ENCODE peak calls at places on chromosome 21, in seven cellular contexts. One of them, this sample, is unnamed.

GRCh38 chr21:45504021-45504515 is 38.2 kb downstream of the SLC19A1 start:
- DNase-seq in EH: no peak
- DNase-seq in GM23248: no peak
- DNase-seq in MV-4-11: no peak
- DNase-seq in cardiac fibroblast: no peak
- DNase-seq in AG10803: no peak
- DNase-seq in fibroblast of lung: no peak
- DNase-seq in this sample: no peak

GRCh38 chr21:14273736-14274538 is 58.0 kb downstream of the RBM11 start:
- DNase-seq in EH: no peak
- DNase-seq in GM23248: no peak
- DNase-seq in MV-4-11: no peak
- DNase-seq in cardiac fibroblast: no peak
- DNase-seq in AG10803: no peak
- DNase-seq in fibroblast of lung: no peak
- DNase-seq in this sample: peak

GRCh38 chr21:23160914-23161313 is 2162.7 kb downstream of the NCAM2 start:
- DNase-seq in EH: no peak
- DNase-seq in GM23248: no peak
- DNase-seq in MV-4-11: no peak
- DNase-seq in cardiac fibroblast: no peak
- DNase-seq in AG10803: no peak
- DNase-seq in fibroblast of lung: no peak
- DNase-seq in this sample: no peak

GRCh38 chr21:46109251-46110221 is 11.6 kb downstream of the COL6A2 start:
- DNase-seq in EH: no peak
- DNase-seq in GM23248: no peak
- DNase-seq in MV-4-11: no peak
- DNase-seq in cardiac fibroblast: no peak
- DNase-seq in AG10803: no peak
- DNase-seq in fibroblast of lung: no peak
- DNase-seq in this sample: no peak

GRCh38 chr21:26445440-26445839 is 127.6 kb downstream of the CYYR1 start:
- DNase-seq in EH: peak
- DNase-seq in GM23248: peak
- DNase-seq in MV-4-11: no peak
- DNase-seq in cardiac fibroblast: peak
- DNase-seq in AG10803: peak
- DNase-seq in fibroblast of lung: peak
- DNase-seq in this sample: no peak

GRCh38 chr21:44911384-44912157 is 9.1 kb downstream of the ITGB2 start:
- DNase-seq in EH: no peak
- DNase-seq in GM23248: no peak
- DNase-seq in MV-4-11: no peak
- DNase-seq in cardiac fibroblast: no peak
- DNase-seq in AG10803: no peak
- DNase-seq in fibroblast of lung: no peak
- DNase-seq in this sample: peak

GRCh38 chr21:18608226-18608625 is 204.6 kb upstream of the TMPRSS15 start:
- DNase-seq in EH: no peak
- DNase-seq in GM23248: no peak
- DNase-seq in MV-4-11: no peak
- DNase-seq in cardiac fibroblast: no peak
- DNase-seq in AG10803: no peak
- DNase-seq in fibroblast of lung: no peak
- DNase-seq in this sample: no peak

GRCh38 chr21:16840549-16840948 is 672.3 kb upstream of the CXADR start:
- DNase-seq in EH: no peak
- DNase-seq in GM23248: no peak
- DNase-seq in MV-4-11: no peak
- DNase-seq in cardiac fibroblast: no peak
- DNase-seq in AG10803: peak
- DNase-seq in fibroblast of lung: no peak
- DNase-seq in this sample: no peak

GRCh38 chr21:41678016-41678935 is 88.6 kb downstream of the RIPK4 start:
- DNase-seq in EH: peak
- DNase-seq in GM23248: peak
- DNase-seq in MV-4-11: no peak
- DNase-seq in cardiac fibroblast: no peak
- DNase-seq in AG10803: no peak
- DNase-seq in fibroblast of lung: no peak
- DNase-seq in this sample: peak

GRCh38 chr21:37636152-37636860 is 269.7 kb downstream of the DYRK1A start:
- DNase-seq in EH: peak
- DNase-seq in GM23248: peak
- DNase-seq in MV-4-11: no peak
- DNase-seq in cardiac fibroblast: peak
- DNase-seq in AG10803: peak
- DNase-seq in fibroblast of lung: peak
- DNase-seq in this sample: peak

GRCh38 chr21:43720539-43721224 is 1.8 kb downstream of the PDXK start:
- DNase-seq in EH: no peak
- DNase-seq in GM23248: no peak
- DNase-seq in MV-4-11: no peak
- DNase-seq in cardiac fibroblast: no peak
- DNase-seq in AG10803: no peak
- DNase-seq in fibroblast of lung: no peak
- DNase-seq in this sample: no peak

GRCh38 chr21:45640888-45641479 is 2.5 kb upstream of the PCBP3 start:
- DNase-seq in EH: peak
- DNase-seq in GM23248: peak
- DNase-seq in MV-4-11: no peak
- DNase-seq in cardiac fibroblast: peak
- DNase-seq in AG10803: peak
- DNase-seq in fibroblast of lung: peak
- DNase-seq in this sample: peak

GRCh38 chr21:37460196-37460595 is 93.6 kb downstream of the DYRK1A start:
- DNase-seq in EH: no peak
- DNase-seq in GM23248: no peak
- DNase-seq in MV-4-11: no peak
- DNase-seq in cardiac fibroblast: no peak
- DNase-seq in AG10803: no peak
- DNase-seq in fibroblast of lung: no peak
- DNase-seq in this sample: no peak

GRCh38 chr21:40841524-40842196 is 5.3 kb downstream of the DSCAM start:
- DNase-seq in EH: peak
- DNase-seq in GM23248: no peak
- DNase-seq in MV-4-11: no peak
- DNase-seq in cardiac fibroblast: no peak
- DNase-seq in AG10803: peak
- DNase-seq in fibroblast of lung: no peak
- DNase-seq in this sample: no peak

GRCh38 chr21:34726627-34727337 is 58.0 kb downstream of the CLIC6 start:
- DNase-seq in EH: peak
- DNase-seq in GM23248: peak
- DNase-seq in MV-4-11: peak
- DNase-seq in cardiac fibroblast: no peak
- DNase-seq in AG10803: no peak
- DNase-seq in fibroblast of lung: no peak
- DNase-seq in this sample: peak

GRCh38 chr21:21383126-21383525 is 384.9 kb downstream of the NCAM2 start:
- DNase-seq in EH: no peak
- DNase-seq in GM23248: peak
- DNase-seq in MV-4-11: no peak
- DNase-seq in cardiac fibroblast: peak
- DNase-seq in AG10803: peak
- DNase-seq in fibroblast of lung: peak
- DNase-seq in this sample: no peak

GRCh38 chr21:45998871-45999580 is 17.5 kb downstream of the COL6A1 start:
- DNase-seq in EH: no peak
- DNase-seq in GM23248: no peak
- DNase-seq in MV-4-11: no peak
- DNase-seq in cardiac fibroblast: no peak
- DNase-seq in AG10803: no peak
- DNase-seq in fibroblast of lung: no peak
- DNase-seq in this sample: no peak

GRCh38 chr21:46459356-46460112 is 843 bp downstream of the DIP2A start:
- DNase-seq in EH: peak
- DNase-seq in GM23248: peak
- DNase-seq in MV-4-11: peak
- DNase-seq in cardiac fibroblast: peak
- DNase-seq in AG10803: peak
- DNase-seq in fibroblast of lung: peak
- DNase-seq in this sample: peak

This sample was measured in lung microvascular endothelial cell.